ENCODE peak calls at places on chromosomes 12 and 14, in four cellular contexts. One of them, this sample, is unnamed.

GRCh38 chr14:33842299-33842698 is 108.6 kb downstream of the EGLN3 start:
- DNase-seq in body of pancreas: no peak
- DNase-seq in stomach: no peak
- DNase-seq in GM12892: no peak
- DNase-seq in this sample: no peak

GRCh38 chr12:67797316-67797741 is 148.8 kb downstream of the DYRK2 start:
- DNase-seq in stomach: no peak
- DNase-seq in GM12892: no peak
- DNase-seq in body of pancreas: no peak
- DNase-seq in this sample: no peak

GRCh38 chr12:93111791-93112208 is 182.7 kb upstream of the EEA1 start:
- DNase-seq in body of pancreas: no peak
- DNase-seq in GM12892: no peak
- DNase-seq in stomach: no peak
- DNase-seq in this sample: no peak

GRCh38 chr12:85531345-85531744 is 251.3 kb downstream of the ALX1 start:
- DNase-seq in GM12892: no peak
- DNase-seq in body of pancreas: no peak
- DNase-seq in stomach: no peak
- DNase-seq in this sample: no peak

GRCh38 chr14:41586237-41586636 is 20.4 kb upstream of the LRFN5 start:
- DNase-seq in body of pancreas: no peak
- DNase-seq in GM12892: no peak
- DNase-seq in stomach: no peak
- DNase-seq in this sample: no peak

GRCh38 chr14:96858643-96859042 is 61.5 kb downstream of the VRK1 start:
- DNase-seq in GM12892: no peak
- DNase-seq in stomach: no peak
- DNase-seq in body of pancreas: no peak
- DNase-seq in this sample: no peak

GRCh38 chr14:53539489-53540126 is 386.5 kb upstream of the DDHD1 start:
- DNase-seq in GM12892: peak; percentile 4
- DNase-seq in body of pancreas: peak; percentile 76
- DNase-seq in stomach: peak; percentile 77
- DNase-seq in this sample: no peak

GRCh38 chr12:105888696-105889095 is 250.1 kb downstream of the NUAK1 start:
- DNase-seq in body of pancreas: no peak
- DNase-seq in stomach: no peak
- DNase-seq in GM12892: no peak
- DNase-seq in this sample: no peak

GRCh38 chr12:42030588-42030987 is 114.1 kb downstream of the GXYLT1 start:
- DNase-seq in body of pancreas: no peak
- DNase-seq in stomach: no peak
- DNase-seq in GM12892: no peak
- DNase-seq in this sample: no peak

GRCh38 chr14:62209287-62209899 is 447.2 kb downstream of the SNAPC1 start:
- DNase-seq in GM12892: no peak
- DNase-seq in stomach: no peak
- DNase-seq in body of pancreas: no peak
- DNase-seq in this sample: no peak

GRCh38 chr12:78568326-78569020 is 296.1 kb upstream of the SYT1 start:
- DNase-seq in body of pancreas: no peak
- DNase-seq in stomach: no peak
- DNase-seq in GM12892: no peak
- DNase-seq in this sample: no peak

GRCh38 chr12:107748472-107748871 is 12.5 kb downstream of the PRDM4 start:
- DNase-seq in body of pancreas: no peak
- DNase-seq in stomach: no peak
- DNase-seq in GM12892: no peak
- DNase-seq in this sample: peak; percentile 23

GRCh38 chr12:272942-273906 is 10.6 kb upstream of the SLC6A13 start:
- DNase-seq in stomach: no peak
- DNase-seq in body of pancreas: no peak
- DNase-seq in GM12892: no peak
- DNase-seq in this sample: no peak

GRCh38 chr14:81247271-81247766 is 26.6 kb upstream of the GTF2A1 start:
- DNase-seq in body of pancreas: peak; percentile 66
- DNase-seq in GM12892: no peak
- DNase-seq in stomach: peak; percentile 44
- DNase-seq in this sample: no peak

GRCh38 chr14:28635387-28635786 is 131.2 kb upstream of the FOXG1 start:
- DNase-seq in GM12892: no peak
- DNase-seq in stomach: no peak
- DNase-seq in body of pancreas: no peak
- DNase-seq in this sample: no peak

GRCh38 chr14:74616996-74617700 is 5.1 kb upstream of the LTBP2 start:
- DNase-seq in body of pancreas: peak; percentile 28
- DNase-seq in stomach: no peak
- DNase-seq in GM12892: no peak
- DNase-seq in this sample: no peak

GRCh38 chr14:92963301-92964123 is 40.6 kb downstream of the CHGA start:
- DNase-seq in GM12892: no peak
- DNase-seq in stomach: no peak
- DNase-seq in body of pancreas: no peak
- DNase-seq in this sample: no peak

GRCh38 chr14:75196468-75196867 is 20.1 kb upstream of the TMED10 start:
- DNase-seq in body of pancreas: peak; percentile 62
- DNase-seq in stomach: peak; percentile 45
- DNase-seq in GM12892: no peak
- DNase-seq in this sample: no peak

GRCh38 chr12:65720739-65721138 is 103.5 kb upstream of the HMGA2 start:
- DNase-seq in body of pancreas: no peak
- DNase-seq in GM12892: no peak
- DNase-seq in stomach: no peak
- DNase-seq in this sample: no peak

GRCh38 chr14:103314496-103315277 is 19.4 kb upstream of the EIF5 start:
- DNase-seq in body of pancreas: no peak
- DNase-seq in GM12892: no peak
- DNase-seq in stomach: peak; percentile 50
- DNase-seq in this sample: no peak

GRCh38 chr12:122040579-122041386 is 19.1 kb downstream of the BCL7A start:
- DNase-seq in stomach: peak; percentile 52
- DNase-seq in body of pancreas: peak; percentile 64
- DNase-seq in GM12892: no peak
- DNase-seq in this sample: no peak

GRCh38 chr14:104550849-104551728 is 28.5 kb upstream of the C14orf180 start:
- DNase-seq in body of pancreas: peak; percentile 8
- DNase-seq in stomach: no peak
- DNase-seq in GM12892: peak; percentile 21
- DNase-seq in this sample: no peak

GRCh38 chr14:31461545-31461944 is 4.2 kb upstream of the DTD2 start:
- DNase-seq in stomach: no peak
- DNase-seq in body of pancreas: no peak
- DNase-seq in GM12892: no peak
- DNase-seq in this sample: no peak

GRCh38 chr14:89908712-89909450 is 45.6 kb downstream of the EFCAB11 start:
- DNase-seq in stomach: no peak
- DNase-seq in body of pancreas: no peak
- DNase-seq in GM12892: no peak
- DNase-seq in this sample: no peak

GRCh38 chr12:68479832-68480291 is 130.8 kb upstream of the RAP1B start:
- DNase-seq in body of pancreas: no peak
- DNase-seq in GM12892: no peak
- DNase-seq in stomach: no peak
- DNase-seq in this sample: no peak

GRCh38 chr12:110844551-110845395 is 2.0 kb upstream of the CCDC63 start:
- DNase-seq in GM12892: no peak
- DNase-seq in body of pancreas: no peak
- DNase-seq in stomach: no peak
- DNase-seq in this sample: peak; percentile 60

GRCh38 chr12:6161124-6161882 is 36.8 kb upstream of the VWF start:
- DNase-seq in body of pancreas: no peak
- DNase-seq in stomach: no peak
- DNase-seq in GM12892: no peak
- DNase-seq in this sample: no peak

GRCh38 chr12:8742501-8742900 is 44.7 kb downstream of the RIMKLB start:
- DNase-seq in GM12892: no peak
- DNase-seq in stomach: no peak
- DNase-seq in body of pancreas: no peak
- DNase-seq in this sample: peak; percentile 25

GRCh38 chr12:8746046-8746445 is 48.3 kb downstream of the RIMKLB start:
- DNase-seq in GM12892: no peak
- DNase-seq in stomach: no peak
- DNase-seq in body of pancreas: no peak
- DNase-seq in this sample: no peak
- TF ChIP-seq POLR2A in GM12892: no peak
- TF ChIP-seq POLR2A in stomach: no peak
- TF ChIP-seq POLR2A in body of pancreas: no peak
- TF ChIP-seq POLR2A in this sample: no peak

GRCh38 chr12:69529021-69529420 is 56.2 kb upstream of the CCT2 start:
- DNase-seq in body of pancreas: no peak
- DNase-seq in GM12892: no peak
- DNase-seq in stomach: no peak
- DNase-seq in this sample: no peak

GRCh38 chr12:69524331-69524630 is 54.1 kb downstream of the FRS2 start:
- DNase-seq in body of pancreas: no peak
- DNase-seq in GM12892: no peak
- DNase-seq in stomach: no peak
- DNase-seq in this sample: no peak

GRCh38 chr12:69523433-69524330 is 53.5 kb downstream of the FRS2 start:
- DNase-seq in stomach: no peak
- DNase-seq in body of pancreas: no peak
- DNase-seq in GM12892: no peak
- DNase-seq in this sample: no peak

GRCh38 chr12:69524755-69525509 is 54.7 kb downstream of the FRS2 start:
- DNase-seq in GM12892: no peak
- DNase-seq in body of pancreas: no peak
- DNase-seq in stomach: no peak
- DNase-seq in this sample: no peak

GRCh38 chr12:69527506-69528272 is 57.5 kb downstream of the FRS2 start:
- DNase-seq in GM12892: no peak
- DNase-seq in stomach: no peak
- DNase-seq in body of pancreas: no peak
- DNase-seq in this sample: no peak
- TF ChIP-seq POLR2A in GM12892: no peak
- TF ChIP-seq POLR2A in stomach: no peak
- TF ChIP-seq POLR2A in body of pancreas: no peak
- TF ChIP-seq POLR2A in this sample: no peak

GRCh38 chr14:52313903-52314481 is at the start of gene PTGER2:
- DNase-seq in GM12892: peak; percentile 23
- DNase-seq in stomach: peak; percentile 93
- DNase-seq in body of pancreas: peak; percentile 57
- DNase-seq in this sample: peak; percentile 83
- TF ChIP-seq POLR2A in GM12892: no peak
- TF ChIP-seq POLR2A in stomach: no peak
- TF ChIP-seq POLR2A in body of pancreas: no peak
- TF ChIP-seq POLR2A in this sample: peak; percentile 11

GRCh38 chr14:86372402-86372801 is 842.5 kb downstream of the FLRT2 start:
- DNase-seq in body of pancreas: no peak
- DNase-seq in stomach: no peak
- DNase-seq in GM12892: no peak
- DNase-seq in this sample: no peak
- TF ChIP-seq POLR2A in body of pancreas: no peak
- TF ChIP-seq POLR2A in stomach: no peak
- TF ChIP-seq POLR2A in GM12892: no peak
- TF ChIP-seq POLR2A in this sample: no peak

DNA sequence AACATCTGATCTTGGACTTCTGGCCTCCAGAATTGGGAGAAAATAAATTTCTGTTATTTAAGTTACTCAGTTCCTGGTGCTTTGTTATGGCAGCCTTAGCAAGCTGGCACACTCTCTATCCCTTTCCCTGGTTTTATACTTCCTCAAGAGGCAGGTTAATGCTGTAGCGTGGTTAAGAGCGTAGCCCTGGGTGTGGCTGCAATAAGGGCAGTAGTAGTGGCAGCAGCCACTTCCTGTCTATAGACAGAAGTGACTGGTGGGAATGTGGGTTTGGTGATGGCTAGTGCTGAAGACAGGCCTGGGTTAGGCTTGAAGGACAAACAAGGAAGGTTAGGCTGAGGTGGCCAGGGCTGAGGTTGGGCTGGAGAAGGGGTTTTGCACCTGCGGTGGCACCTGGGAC is 3.6 kb upstream of the LGALS3 start:
- DNase-seq in stomach: peak; percentile 68
- DNase-seq in GM12892: no peak
- DNase-seq in body of pancreas: no peak
- DNase-seq in this sample: no peak
- TF ChIP-seq POLR2A in stomach: no peak
- TF ChIP-seq POLR2A in GM12892: no peak
- TF ChIP-seq POLR2A in body of pancreas: no peak
- TF ChIP-seq POLR2A in this sample: no peak

GRCh38 chr14:91232052-91232451 is 12.5 kb downstream of the GPR68 start:
- DNase-seq in body of pancreas: no peak
- DNase-seq in GM12892: no peak
- DNase-seq in stomach: no peak
- DNase-seq in this sample: no peak
- TF ChIP-seq POLR2A in body of pancreas: no peak
- TF ChIP-seq POLR2A in GM12892: peak; percentile 18
- TF ChIP-seq POLR2A in stomach: no peak
- TF ChIP-seq POLR2A in this sample: no peak

GRCh38 chr14:38255673-38256357 is at the start of gene CLEC14A:
- DNase-seq in stomach: no peak
- DNase-seq in GM12892: no peak
- DNase-seq in body of pancreas: peak; percentile 28
- DNase-seq in this sample: no peak
- TF ChIP-seq POLR2A in stomach: no peak
- TF ChIP-seq POLR2A in GM12892: no peak
- TF ChIP-seq POLR2A in body of pancreas: no peak
- TF ChIP-seq POLR2A in this sample: no peak

GRCh38 chr12:22458301-22458917 is 85.9 kb downstream of the C2CD5 start:
- DNase-seq in stomach: no peak
- DNase-seq in body of pancreas: no peak
- DNase-seq in GM12892: no peak
- DNase-seq in this sample: no peak
- TF ChIP-seq POLR2A in stomach: no peak
- TF ChIP-seq POLR2A in body of pancreas: no peak
- TF ChIP-seq POLR2A in GM12892: no peak
- TF ChIP-seq POLR2A in this sample: no peak

This sample was measured in H54.